ENCODE peak calls at places on chromosome 5, in six cellular contexts. S is SW 1271; Y is AG10803; T is uterus; X is CD8-positive, alpha-beta memory T cell; A is stimulated activated effector memory CD8-positive, alpha-beta T cell treated with anti-CD3 and anti-CD28 coated beads, Interleukin-12 subunit alpha, Interleukin-12 subunit beta, amount 100 ng/mL, for 72 hours. B is an unnamed sample.

GRCh38 chr5:133957080-133957479 is 11.3 kb downstream of the C5orf15 start:
- DNase-seq in T (no peak), S (no peak), Y (no peak), X (no peak), A (no peak), B (no peak)

GRCh38 chr5:129768715-129769114 is 20.8 kb downstream of the MINAR2 start:
- DNase-seq in T (no peak), X (no peak), S (no peak), Y (no peak), A (no peak), B (no peak)

GRCh38 chr5:158876263-158876942 is 223.3 kb downstream of the EBF1 start:
- DNase-seq in S (no peak), A (no peak), X (no peak), T (no peak), Y (no peak), B (no peak)

GRCh38 chr5:36552626-36553393 is 53.6 kb upstream of the SLC1A3 start:
- DNase-seq in S (no peak), T (no peak), A (no peak), X (no peak), Y (peak; percentile 27), B (no peak)

GRCh38 chr5:172110921-172111873 is 76.8 kb downstream of the STK10 start:
- DNase-seq in T (no peak), A (peak; percentile 88), Y (peak; percentile 81), S (no peak), X (peak; percentile 61), B (peak; percentile 79)

GRCh38 chr5:131460867-131461572 is 174.0 kb downstream of the RAPGEF6 start:
- DNase-seq in X (no peak), Y (no peak), S (no peak), A (no peak), T (no peak), B (no peak)

GRCh38 chr5:124658867-124659557 is 87.4 kb downstream of the ZNF608 start:
- DNase-seq in X (no peak), A (no peak), Y (no peak), T (no peak), S (no peak), B (no peak)

GRCh38 chr5:900781-901180 is 8.1 kb downstream of the TRIP13 start:
- DNase-seq in T (no peak), A (no peak), Y (no peak), X (no peak), S (no peak), B (no peak)

GRCh38 chr5:106094836-106095235 is 1575.9 kb downstream of the EFNA5 start:
- DNase-seq in A (no peak), S (no peak), T (no peak), X (no peak), Y (no peak), B (no peak)

GRCh38 chr5:15092801-15093200 is 221.2 kb upstream of the ANKH start:
- DNase-seq in X (no peak), A (no peak), Y (no peak), T (no peak), S (no peak), B (no peak)

GRCh38 chr5:16812911-16813310 is 123.2 kb downstream of the MYO10 start:
- DNase-seq in T (no peak), S (no peak), A (no peak), X (no peak), Y (peak; percentile 24), B (no peak)